ENCODE peak calls at places on chromosomes 11 and 22, in nine cellular contexts. H is brain microvascular endothelial cell; Q is CD4-positive, CD25-positive, alpha-beta regulatory T cell; D is NCI-H2081; M is cerebellum; U is NCI-H2171; C is kidney; F is ACHN; X is Right ventricle myocardium superior. I is an unnamed sample.

GRCh38 chr11:133921026-133921425 is 35.7 kb downstream of the IGSF9B start:
- DNase-seq in X (no peak), U (no peak), H (no peak), D (no peak), Q (no peak), F (no peak), M (no peak), C (no peak), I (no peak)

GRCh38 chr11:92489831-92490399 is 265.3 kb downstream of the FAT3 start:
- DNase-seq in M (no peak), F (no peak), D (no peak), C (no peak), U (no peak), X (no peak), H (no peak), Q (no peak), I (no peak)

GRCh38 chr11:45048870-45049825 is 97.3 kb upstream of the PRDM11 start:
- DNase-seq in X (no peak), M (peak; percentile 74), Q (no peak), D (peak; percentile 70), F (no peak), U (peak; percentile 94), C (no peak), H (no peak), I (no peak)

GRCh38 chr22:44570476-44571445 is 72.7 kb upstream of the RTL6 start:
- DNase-seq in D (no peak), U (no peak), H (no peak), X (no peak), C (no peak), Q (no peak), M (no peak), F (no peak), I (no peak)

GRCh38 chr11:3123761-3124733 is 41.1 kb downstream of the OSBPL5 start:
- DNase-seq in M (no peak), C (peak; percentile 91), H (peak; percentile 92), Q (no peak), F (peak; percentile 85), X (peak; percentile 91), D (no peak), U (no peak), I (no peak)

GRCh38 chr11:76172583-76172982 is 33.7 kb downstream of the WNT11 start:
- DNase-seq in Q (no peak), D (no peak), F (no peak), C (no peak), M (no peak), X (no peak), H (no peak), U (peak; percentile 36), I (no peak)

GRCh38 chr22:37891926-37892325 is 14.2 kb upstream of the MICALL1 start:
- DNase-seq in Q (no peak), C (no peak), U (no peak), H (no peak), X (no peak), F (no peak), D (no peak), M (no peak), I (no peak)

GRCh38 chr11:69178819-69179482 is 23.2 kb downstream of the SMIM38 start:
- DNase-seq in C (no peak), F (no peak), U (no peak), D (no peak), Q (no peak), X (no peak), M (no peak), H (no peak), I (no peak)

GRCh38 chr22:27335102-27335660 is 466.4 kb downstream of the MN1 start:
- DNase-seq in C (no peak), U (no peak), D (no peak), Q (no peak), F (no peak), X (no peak), M (no peak), H (no peak), I (no peak)

GRCh38 chr11:134469627-134470026 is 57.6 kb upstream of the B3GAT1 start:
- DNase-seq in X (no peak), M (no peak), U (no peak), Q (no peak), C (no peak), H (no peak), F (no peak), D (no peak), I (no peak)

GRCh38 chr11:61022311-61023085 is 51.0 kb downstream of the CD6 start:
- DNase-seq in X (peak; percentile 20), D (no peak), Q (no peak), F (no peak), H (no peak), M (peak; percentile 63), U (peak; percentile 81), C (no peak), I (no peak)

GRCh38 chr11:4830909-4831308 is 9.8 kb downstream of the OR51F2 start:
- DNase-seq in U (no peak), D (no peak), C (peak; percentile 35), X (no peak), H (no peak), M (no peak), Q (no peak), F (no peak), I (no peak)

GRCh38 chr11:4191031-4191571 is 96.5 kb downstream of the RRM1 start:
- DNase-seq in M (peak; percentile 84), C (peak; percentile 50), Q (no peak), F (no peak), D (no peak), U (no peak), H (no peak), X (peak; percentile 81), I (no peak)

GRCh38 chr11:129881570-129882170 is 13.7 kb downstream of the NFRKB start:
- DNase-seq in H (peak; percentile 20), D (peak; percentile 3), C (no peak), M (no peak), F (peak; percentile 36), U (peak; percentile 3), X (no peak), Q (no peak), I (no peak)

GRCh38 chr11:68503281-68503687 is 42.7 kb downstream of the PPP6R3 start:
- DNase-seq in H (peak; percentile 40), D (no peak), F (no peak), U (no peak), X (no peak), M (no peak), Q (no peak), C (no peak), I (no peak)

GRCh38 chr22:27972732-27973698 is 54.0 kb upstream of the PITPNB start:
- DNase-seq in H (no peak), F (no peak), U (no peak), X (no peak), C (no peak), Q (no peak), D (no peak), M (no peak), I (no peak)

GRCh38 chr11:66882540-66882939 is 25.7 kb downstream of the LRFN4 start:
- DNase-seq in H (no peak), U (no peak), D (peak; percentile 88), Q (no peak), C (no peak), X (no peak), M (no peak), F (no peak), I (no peak)

GRCh38 chr11:116051494-116051893 is 547.3 kb upstream of the CADM1 start:
- DNase-seq in X (no peak), Q (no peak), M (no peak), D (no peak), F (no peak), C (no peak), U (no peak), H (no peak), I (no peak)

GRCh38 chr11:10693509-10694071 is at the start of gene IRAG1:
- DNase-seq in C (peak; percentile 93), U (no peak), F (no peak), M (peak; percentile 33), X (peak; percentile 71), D (no peak), H (peak; percentile 52), Q (no peak), I (peak; percentile 17)

GRCh38 chr11:118531597-118532084 is 649 bp downstream of the TMEM25 start:
- DNase-seq in C (peak; percentile 71), Q (no peak), H (no peak), D (no peak), X (no peak), M (peak; percentile 49), U (no peak), F (no peak), I (peak; percentile 43)

GRCh38 chr22:38353142-38353629 is 36.0 kb upstream of the CSNK1E start:
- DNase-seq in C (peak; percentile 89), Q (peak; percentile 51), F (peak; percentile 53), D (peak; percentile 15), H (peak; percentile 26), X (peak; percentile 85), U (peak; percentile 33), M (peak; percentile 81), I (no peak)

GRCh38 chr11:66288866-66289547 is at the start of gene YIF1A:
- DNase-seq in U (peak; percentile 98), Q (peak; percentile 99), F (peak; percentile 97), C (peak; percentile 100), M (peak; percentile 100), X (peak; percentile 99), H (peak; percentile 100), D (peak; percentile 98), I (peak; percentile 94)

GRCh38 chr22:37054078-37054440 is 2.5 kb downstream of the KCTD17 start:
- DNase-seq in C (peak; percentile 48), D (no peak), Q (no peak), F (no peak), U (peak; percentile 83), M (no peak), X (no peak), H (no peak), I (no peak)

GRCh38 chr11:98740335-98740734 is 280.4 kb upstream of the CNTN5 start:
- DNase-seq in U (no peak), M (no peak), Q (no peak), F (no peak), X (no peak), D (no peak), C (no peak), H (no peak), I (no peak)

GRCh38 chr11:47991266-47991830 is 11.0 kb downstream of the PTPRJ start:
- DNase-seq in U (peak; percentile 23), Q (no peak), H (no peak), X (no peak), F (peak; percentile 45), C (peak; percentile 83), M (peak; percentile 76), D (peak; percentile 47), I (no peak)

GRCh38 chr11:86182976-86183584 is 61.5 kb upstream of the EED start:
- DNase-seq in U (peak; percentile 54), F (no peak), Q (peak; percentile 24), D (no peak), M (no peak), H (no peak), X (no peak), C (no peak), I (no peak)

GRCh38 chr11:119316729-119317591 is at the start of gene MCAM:
- DNase-seq in Q (no peak), H (no peak), F (peak; percentile 39), C (peak; percentile 88), U (no peak), M (peak; percentile 68), D (peak; percentile 19), X (no peak), I (peak; percentile 76)

GRCh38 chr11:4134844-4135243 is 40.2 kb downstream of the RRM1 start:
- DNase-seq in X (no peak), D (no peak), Q (no peak), M (no peak), F (peak; percentile 59), H (peak; percentile 29), U (no peak), C (no peak), I (no peak)

GRCh38 chr11:83521647-83522596 is 235.8 kb upstream of the CCDC90B start:
- DNase-seq in U (no peak), X (no peak), H (peak; percentile 12), D (no peak), F (peak; percentile 8), C (no peak), M (no peak), Q (no peak), I (no peak)

GRCh38 chr11:86792150-86792549 is 8.2 kb upstream of the PRSS23 start:
- DNase-seq in M (no peak), U (no peak), F (no peak), X (no peak), H (no peak), Q (no peak), D (no peak), C (no peak), I (no peak)

GRCh38 chr11:93085097-93085496 is 112.7 kb downstream of the SLC36A4 start:
- DNase-seq in M (no peak), H (peak; percentile 5), D (no peak), Q (no peak), C (no peak), F (no peak), U (no peak), X (no peak), I (no peak)